ENCODE peak calls at places on chromosomes 13 and 19, in four cellular contexts. Z is progenitor cell of endocrine pancreas, S is nephron progenitor cell, L is RWPE1. U is an unnamed sample.
A peak's percentile ranks its signal among the peaks of the same experiment; 100 is the strongest.

GRCh38 chr19:6223461-6224307 is 56.1 kb downstream of the MLLT1 start:
- DNase-seq in L (no peak), S (no peak), Z (no peak), U (no peak)

GRCh38 chr19:15129856-15130580 is 22.8 kb downstream of the SYDE1 start:
- DNase-seq in S (no peak), Z (no peak), L (peak; percentile 80), U (no peak)

GRCh38 chr13:29171244-29171643 is 351.1 kb downstream of the MTUS2 start:
- DNase-seq in S (no peak), Z (no peak), L (no peak), U (no peak)

GRCh38 chr13:46475586-46475991 is 77.4 kb upstream of the LRCH1 start:
- DNase-seq in L (no peak), Z (no peak), S (no peak), U (peak; percentile 63)

GRCh38 chr19:662207-662961 is 630 bp downstream of the RNF126 start:
- DNase-seq in L (peak; percentile 45), S (peak; percentile 46), Z (no peak), U (peak; percentile 64)

GRCh38 chr13:52779028-52779612 is 39.5 kb upstream of the CNMD start:
- DNase-seq in Z (no peak), L (no peak), S (no peak), U (peak; percentile 6)

GRCh38 chr13:79901336-79901735 is 420.4 kb downstream of the NDFIP2 start:
- DNase-seq in Z (no peak), S (no peak), L (peak; percentile 27), U (peak; percentile 46)

GRCh38 chr19:21084343-21084742 is 2.3 kb downstream of the ZNF714 start:
- DNase-seq in L (peak; percentile 4), S (no peak), Z (no peak), U (peak; percentile 60)

GRCh38 chr19:801030-801860 is 4.0 kb downstream of the PTBP1 start:
- DNase-seq in Z (no peak), L (no peak), S (no peak), U (peak; percentile 75)

GRCh38 chr19:29529646-29530548 is 4.1 kb downstream of the VSTM2B start:
- DNase-seq in Z (no peak), S (peak; percentile 69), L (no peak), U (no peak)

GRCh38 chr19:470701-471100 is 9.9 kb upstream of the SHC2 start:
- DNase-seq in Z (no peak), S (no peak), L (no peak), U (no peak)

GRCh38 chr13:51621597-51621996 is 37.3 kb downstream of the WDFY2 start:
- DNase-seq in Z (no peak), L (no peak), S (no peak), U (no peak)

GRCh38 chr19:39142655-39143054 is 17.1 kb downstream of the PAK4 start:
- DNase-seq in S (no peak), L (no peak), Z (no peak), U (no peak)

GRCh38 chr13:114268344-114269280 is 12.8 kb upstream of the UPF3A start:
- DNase-seq in S (no peak), L (no peak), Z (no peak), U (no peak)

GRCh38 chr19:21117041-21117907 is 24.6 kb upstream of the ZNF431 start:
- DNase-seq in S (no peak), Z (no peak), L (no peak), U (no peak)

GRCh38 chr13:47661076-47661475 is 340.0 kb downstream of the SUCLA2 start:
- DNase-seq in S (no peak), Z (no peak), L (peak; percentile 27), U (peak; percentile 51)

GRCh38 chr13:40236566-40237168 is 429.8 kb downstream of the FOXO1 start:
- DNase-seq in L (no peak), Z (no peak), S (no peak), U (peak; percentile 88)

GRCh38 chr19:44682807-44683206 is 11.5 kb downstream of the CEACAM19 start:
- DNase-seq in Z (no peak), S (no peak), L (no peak), U (no peak)

GRCh38 chr13:47215741-47216140 is 318.9 kb upstream of the HTR2A start:
- DNase-seq in S (no peak), L (peak; percentile 84), Z (no peak), U (peak; percentile 67)

GRCh38 chr13:75993823-75994222 is 357.7 kb downstream of the LMO7 start:
- DNase-seq in S (no peak), L (no peak), Z (no peak), U (peak; percentile 97)

GRCh38 chr19:53881482-53882390 is at the start of gene PRKCG:
- DNase-seq in Z (peak; percentile 68), L (no peak), S (peak; percentile 83), U (peak; percentile 35)

GRCh38 chr19:53880716-53881481 is 1.1 kb upstream of the PRKCG start:
- DNase-seq in Z (no peak), S (no peak), L (no peak), U (no peak)

GRCh38 chr19:53883741-53884140 is 1.7 kb downstream of the PRKCG start:
- DNase-seq in Z (no peak), L (no peak), S (no peak), U (no peak)

GRCh38 chr19:53883231-53883661 is 1.2 kb downstream of the PRKCG start:
- DNase-seq in L (no peak), S (peak; percentile 40), Z (no peak), U (no peak)

GRCh38 chr19:53882391-53883050 is 524 bp downstream of the PRKCG start:
- DNase-seq in L (no peak), S (no peak), Z (no peak), U (no peak)
- TF ChIP-seq CTCF in L (peak; percentile 21), S (no peak), Z (no peak), U (no peak)

GRCh38 chr19:4140237-4140711 is 13.2 kb upstream of the CREB3L3 start:
- DNase-seq in L (peak; percentile 81), Z (no peak), S (peak; percentile 50), U (peak; percentile 65)
- TF ChIP-seq CTCF in L (peak; percentile 55), Z (peak; percentile 60), S (peak; percentile 57), U (peak; percentile 39)

GRCh38 chr13:23159205-23159586 is 21.6 kb upstream of the SGCG start:
- DNase-seq in L (no peak), Z (peak; percentile 32), S (peak; percentile 74), U (peak; percentile 21)
- TF ChIP-seq CTCF in L (peak; percentile 21), Z (peak; percentile 75), S (peak; percentile 74), U (peak; percentile 30)

DNA sequence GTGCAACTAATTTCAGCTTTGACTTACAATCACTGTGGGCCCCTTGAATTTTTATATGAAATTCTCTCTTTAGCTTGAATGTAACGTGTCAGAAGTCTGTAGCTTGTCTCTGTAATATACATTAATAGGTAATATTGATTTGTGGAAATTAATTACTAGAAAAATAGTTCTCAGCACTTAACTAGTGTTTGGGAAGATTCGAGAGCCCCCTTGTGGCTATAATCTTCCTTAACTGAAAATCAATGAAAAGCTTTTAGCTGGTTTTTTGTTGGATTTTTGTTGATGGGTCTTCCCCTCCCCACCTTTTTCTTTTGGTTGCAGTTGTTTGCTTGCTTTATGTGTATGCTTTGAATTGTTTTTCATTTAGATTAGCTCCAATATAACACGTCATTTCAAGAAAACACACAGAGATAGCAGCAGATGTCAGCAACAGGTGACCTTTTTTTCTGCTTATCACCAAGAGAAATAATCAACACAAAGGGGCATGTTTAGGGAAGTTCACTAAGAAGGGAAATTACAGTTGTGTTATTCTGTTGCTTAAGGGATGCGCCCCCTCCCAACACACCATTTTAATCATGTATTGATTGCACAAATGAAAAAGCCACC is 176.8 kb downstream of the OXGR1 start:
- DNase-seq in S (no peak), L (no peak), Z (no peak), U (peak; percentile 55)
- TF ChIP-seq CTCF in S (peak; percentile 66), L (peak; percentile 48), Z (peak; percentile 85), U (peak; percentile 67)

DNA sequence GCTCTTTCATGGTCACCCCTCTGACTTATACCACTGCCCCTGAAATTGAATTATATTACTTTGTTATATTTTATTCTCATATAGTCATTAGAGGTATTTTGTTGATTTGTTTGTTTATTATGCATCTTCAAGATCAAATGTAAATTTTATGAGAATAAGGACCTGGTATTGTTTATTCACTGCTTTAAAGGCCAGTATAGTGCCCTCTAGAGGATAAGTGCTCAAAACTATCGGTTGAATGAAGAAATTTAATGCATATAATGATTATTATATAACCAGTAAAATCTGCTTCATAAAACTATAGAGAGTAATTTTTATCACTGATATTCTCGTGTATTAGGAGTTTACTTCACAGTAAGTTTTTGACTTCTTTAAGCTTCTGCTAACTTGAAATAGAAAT is 1401.9 kb downstream of the SLITRK1 start:
- DNase-seq in S (no peak), Z (no peak), L (no peak), U (no peak)
- TF ChIP-seq CTCF in S (peak; percentile 41), Z (peak; percentile 43), L (peak; percentile 16), U (peak; percentile 18)

DNA sequence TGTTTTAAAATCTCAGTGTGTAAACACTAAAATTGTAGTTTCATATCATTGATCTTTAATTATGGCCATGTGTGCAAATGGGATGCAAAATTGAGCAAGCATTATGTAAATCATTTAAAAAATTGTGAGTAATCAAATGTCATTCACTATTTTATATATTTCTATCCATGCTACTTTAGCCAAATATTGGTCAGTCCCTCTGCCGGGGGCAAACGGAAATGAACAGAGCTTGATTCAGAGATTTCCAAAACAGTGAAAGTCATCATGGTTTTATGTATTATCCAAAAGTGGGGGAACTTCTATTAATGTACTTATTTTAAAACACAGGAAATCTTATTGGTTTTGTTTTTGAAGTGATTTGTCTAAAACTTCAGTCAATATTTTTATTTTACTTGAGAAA is 219.1 kb downstream of the IRS2 start:
- DNase-seq in L (no peak), Z (no peak), S (no peak), U (no peak)
- TF ChIP-seq CTCF in L (no peak), Z (no peak), S (no peak), U (no peak)

GRCh38 chr13:109963384-109963783 is 177.0 kb upstream of the IRS2 start:
- DNase-seq in L (no peak), S (no peak), Z (no peak), U (no peak)

GRCh38 chr13:109968876-109969577 is 182.6 kb upstream of the IRS2 start:
- DNase-seq in S (no peak), Z (no peak), L (no peak), U (peak; percentile 17)

GRCh38 chr13:109959903-109960302 is 173.5 kb upstream of the IRS2 start:
- DNase-seq in S (no peak), L (no peak), Z (no peak), U (no peak)

GRCh38 chr13:109964164-109964563 is 177.8 kb upstream of the IRS2 start:
- DNase-seq in L (no peak), Z (no peak), S (no peak), U (no peak)
- TF ChIP-seq CTCF in L (no peak), Z (no peak), S (no peak), U (no peak)

U was measured in MCF 10A.